ENCODE peak calls at places on chromosomes 16 and 17, in five cellular contexts. One of them, this sample, is unnamed.

GRCh38 chr16:72291531-72291981 is 119.6 kb upstream of the PMFBP1 start:
- DNase-seq in H1: no peak
- DNase-seq in HepG2: peak; percentile 28
- DNase-seq in GM12878: no peak
- DNase-seq in NT2/D1: no peak
- DNase-seq in this sample: no peak

GRCh38 chr17:75511610-75512575 is 3.4 kb downstream of the CASKIN2 start:
- DNase-seq in HepG2: peak; percentile 93
- DNase-seq in NT2/D1: no peak
- DNase-seq in H1: no peak
- DNase-seq in GM12878: no peak
- DNase-seq in this sample: no peak

GRCh38 chr17:40516581-40517285 is 15.3 kb upstream of the TNS4 start:
- DNase-seq in GM12878: peak; percentile 60
- DNase-seq in HepG2: peak; percentile 93
- DNase-seq in NT2/D1: no peak
- DNase-seq in H1: no peak
- DNase-seq in this sample: no peak

GRCh38 chr16:84459517-84459894 is 45.0 kb downstream of the MEAK7 start:
- DNase-seq in H1: no peak
- DNase-seq in GM12878: no peak
- DNase-seq in NT2/D1: no peak
- DNase-seq in HepG2: no peak
- DNase-seq in this sample: no peak

GRCh38 chr16:74666425-74667214 is at the start of gene RFWD3:
- DNase-seq in H1: peak; percentile 96
- DNase-seq in NT2/D1: peak; percentile 98
- DNase-seq in HepG2: peak; percentile 99
- DNase-seq in GM12878: peak; percentile 94
- DNase-seq in this sample: peak; percentile 99

GRCh38 chr16:72800524-72800923 is 247.4 kb downstream of the ZFHX3 start:
- DNase-seq in HepG2: no peak
- DNase-seq in NT2/D1: no peak
- DNase-seq in H1: no peak
- DNase-seq in GM12878: no peak
- DNase-seq in this sample: no peak

GRCh38 chr17:82892869-82893565 is 53.2 kb upstream of the ZNF750 start:
- DNase-seq in NT2/D1: no peak
- DNase-seq in H1: no peak
- DNase-seq in GM12878: no peak
- DNase-seq in HepG2: no peak
- DNase-seq in this sample: no peak

GRCh38 chr17:27598337-27599050 is 32.5 kb upstream of the LGALS9 start:
- DNase-seq in H1: no peak
- DNase-seq in HepG2: no peak
- DNase-seq in NT2/D1: no peak
- DNase-seq in GM12878: no peak
- DNase-seq in this sample: no peak

GRCh38 chr17:77887464-77888241 is 70.8 kb upstream of the TNRC6C start:
- DNase-seq in HepG2: peak; percentile 35
- DNase-seq in H1: no peak
- DNase-seq in GM12878: no peak
- DNase-seq in NT2/D1: no peak
- DNase-seq in this sample: peak; percentile 39

GRCh38 chr17:45964634-45965033 is 34.4 kb upstream of the STH start:
- DNase-seq in NT2/D1: no peak
- DNase-seq in HepG2: no peak
- DNase-seq in H1: no peak
- DNase-seq in GM12878: no peak
- DNase-seq in this sample: no peak

GRCh38 chr17:10727192-10727591 is 2.6 kb downstream of the TMEM220 start:
- DNase-seq in HepG2: no peak
- DNase-seq in H1: no peak
- DNase-seq in GM12878: no peak
- DNase-seq in NT2/D1: no peak
- DNase-seq in this sample: no peak

GRCh38 chr16:25110392-25110947 is 1.1 kb upstream of the LCMT1 start:
- DNase-seq in NT2/D1: no peak
- DNase-seq in H1: no peak
- DNase-seq in GM12878: no peak
- DNase-seq in HepG2: no peak
- DNase-seq in this sample: no peak

GRCh38 chr17:3917391-3917931 is 1.2 kb upstream of the P2RX1 start:
- DNase-seq in H1: no peak
- DNase-seq in GM12878: no peak
- DNase-seq in HepG2: no peak
- DNase-seq in NT2/D1: no peak
- DNase-seq in this sample: no peak

GRCh38 chr17:5915337-5915736 is 154.8 kb upstream of the WSCD1 start:
- DNase-seq in H1: no peak
- DNase-seq in NT2/D1: no peak
- DNase-seq in HepG2: no peak
- DNase-seq in GM12878: no peak
- DNase-seq in this sample: no peak

GRCh38 chr17:13885953-13886889 is 183.1 kb upstream of the COX10 start:
- DNase-seq in NT2/D1: no peak
- DNase-seq in HepG2: no peak
- DNase-seq in GM12878: no peak
- DNase-seq in H1: no peak
- DNase-seq in this sample: no peak

GRCh38 chr16:77679336-77679735 is 43.0 kb upstream of the NUDT7 start:
- DNase-seq in H1: no peak
- DNase-seq in GM12878: no peak
- DNase-seq in HepG2: no peak
- DNase-seq in NT2/D1: no peak
- DNase-seq in this sample: no peak

GRCh38 chr16:77680496-77680895 is 41.8 kb upstream of the NUDT7 start:
- DNase-seq in H1: no peak
- DNase-seq in NT2/D1: no peak
- DNase-seq in HepG2: no peak
- DNase-seq in GM12878: no peak
- DNase-seq in this sample: no peak

GRCh38 chr16:77677129-77677528 is 45.2 kb upstream of the NUDT7 start:
- DNase-seq in HepG2: no peak
- DNase-seq in H1: no peak
- DNase-seq in NT2/D1: no peak
- DNase-seq in GM12878: no peak
- DNase-seq in this sample: no peak

GRCh38 chr16:77682586-77682985 is 39.7 kb upstream of the NUDT7 start:
- DNase-seq in NT2/D1: no peak
- DNase-seq in H1: no peak
- DNase-seq in GM12878: no peak
- DNase-seq in HepG2: no peak
- DNase-seq in this sample: no peak

GRCh38 chr16:77679901-77680300 is 42.4 kb upstream of the NUDT7 start:
- DNase-seq in H1: no peak
- DNase-seq in NT2/D1: no peak
- DNase-seq in GM12878: no peak
- DNase-seq in HepG2: no peak
- DNase-seq in this sample: no peak
- TF ChIP-seq SUZ12 in H1: no peak
- TF ChIP-seq SUZ12 in NT2/D1: no peak
- TF ChIP-seq SUZ12 in GM12878: no peak
- TF ChIP-seq SUZ12 in HepG2: no peak
- TF ChIP-seq SUZ12 in this sample: no peak

GRCh38 chr17:36002631-36003030 is 1.3 kb upstream of the CCL15 start:
- DNase-seq in HepG2: no peak
- DNase-seq in GM12878: peak; percentile 23
- DNase-seq in H1: no peak
- DNase-seq in NT2/D1: no peak
- DNase-seq in this sample: no peak
- TF ChIP-seq SUZ12 in HepG2: no peak
- TF ChIP-seq SUZ12 in GM12878: no peak
- TF ChIP-seq SUZ12 in H1: no peak
- TF ChIP-seq SUZ12 in NT2/D1: no peak
- TF ChIP-seq SUZ12 in this sample: no peak

DNA sequence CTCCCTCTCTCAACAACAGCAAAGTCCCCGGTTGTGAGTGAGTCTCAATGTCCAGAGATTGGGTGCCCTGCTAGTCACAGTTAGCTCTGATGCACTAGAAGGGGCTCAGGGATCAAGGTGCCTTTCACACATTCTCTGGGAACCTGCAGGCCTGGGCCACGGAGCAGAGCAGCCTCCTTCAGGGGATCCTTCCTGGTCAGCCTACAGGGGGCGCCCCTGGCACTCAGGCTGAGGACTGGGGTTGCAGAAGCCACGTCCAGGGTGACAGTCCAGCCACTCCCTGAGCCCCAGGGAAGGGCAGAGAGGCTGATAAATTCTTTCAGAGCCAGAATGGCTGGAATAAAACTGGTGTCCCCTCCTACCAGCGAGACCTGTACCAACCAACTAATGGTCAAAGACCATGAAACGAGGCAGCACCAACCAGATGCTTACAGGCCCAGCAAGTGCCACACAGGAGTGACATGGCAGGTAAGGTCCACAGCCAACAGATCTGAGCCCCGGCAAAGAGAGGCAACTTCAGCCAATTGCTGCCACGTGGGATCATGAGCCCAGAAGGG is 43.5 kb downstream of the ST3GAL2 start:
- DNase-seq in GM12878: no peak
- DNase-seq in H1: peak; percentile 57
- DNase-seq in NT2/D1: peak; percentile 48
- DNase-seq in HepG2: peak; percentile 72
- DNase-seq in this sample: peak; percentile 78
- TF ChIP-seq SUZ12 in GM12878: no peak
- TF ChIP-seq SUZ12 in H1: no peak
- TF ChIP-seq SUZ12 in NT2/D1: no peak
- TF ChIP-seq SUZ12 in HepG2: no peak
- TF ChIP-seq SUZ12 in this sample: no peak

DNA sequence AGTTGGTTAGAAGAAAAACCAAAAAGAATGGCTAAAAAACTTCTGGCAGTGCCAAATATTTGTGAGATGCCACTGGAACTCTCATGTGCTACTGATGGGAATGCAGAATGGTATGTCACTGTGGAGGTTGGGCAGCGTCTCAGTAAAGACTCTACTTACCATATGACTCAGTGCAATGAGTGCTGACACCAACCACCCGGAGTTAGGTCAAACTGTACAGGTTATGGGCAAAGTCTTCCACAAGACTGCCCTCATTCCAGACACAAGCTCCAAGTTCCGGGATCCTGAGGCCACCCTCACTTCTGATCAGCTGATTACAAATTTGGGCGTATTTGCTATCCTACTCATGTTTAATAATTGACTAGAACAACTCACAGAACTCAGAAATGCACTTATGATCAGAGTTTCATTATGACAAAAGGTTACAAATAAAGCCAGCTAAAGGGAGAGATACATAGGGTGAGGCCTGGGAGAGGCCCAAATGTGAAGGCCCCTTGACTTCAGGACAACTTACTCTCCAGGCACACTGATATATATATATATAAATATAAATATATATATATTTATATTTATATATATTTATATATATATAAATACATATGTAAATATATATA is 114.9 kb downstream of the TRIM37 start:
- DNase-seq in GM12878: peak; percentile 39
- DNase-seq in H1: no peak
- DNase-seq in NT2/D1: no peak
- DNase-seq in HepG2: peak; percentile 47
- DNase-seq in this sample: no peak
- TF ChIP-seq SUZ12 in GM12878: no peak
- TF ChIP-seq SUZ12 in H1: no peak
- TF ChIP-seq SUZ12 in NT2/D1: no peak
- TF ChIP-seq SUZ12 in HepG2: no peak
- TF ChIP-seq SUZ12 in this sample: no peak

DNA sequence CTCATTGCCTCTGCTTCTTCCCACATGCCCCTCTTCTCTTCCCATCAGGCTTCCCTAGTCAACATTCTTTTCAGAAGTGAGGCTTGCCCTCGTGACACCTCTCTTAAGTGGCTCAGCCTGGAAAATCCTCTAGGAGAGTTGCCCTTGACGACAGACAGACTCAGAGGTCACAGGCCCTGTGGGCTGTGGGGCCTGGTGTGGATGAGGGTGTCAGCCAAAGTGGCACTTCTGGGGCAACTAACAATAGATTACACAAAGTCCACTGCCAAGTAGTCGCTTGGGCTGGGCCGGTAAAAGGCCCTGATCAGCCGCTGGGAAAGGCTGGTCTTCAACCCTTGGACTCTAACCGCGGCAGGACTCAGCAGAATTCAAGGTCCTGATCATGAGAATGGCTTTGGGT is 33.7 kb upstream of the METTL16 start:
- DNase-seq in NT2/D1: no peak
- DNase-seq in HepG2: peak; percentile 45
- DNase-seq in H1: no peak
- DNase-seq in GM12878: no peak
- DNase-seq in this sample: no peak
- TF ChIP-seq SUZ12 in NT2/D1: no peak
- TF ChIP-seq SUZ12 in HepG2: no peak
- TF ChIP-seq SUZ12 in H1: no peak
- TF ChIP-seq SUZ12 in GM12878: no peak
- TF ChIP-seq SUZ12 in this sample: no peak

DNA sequence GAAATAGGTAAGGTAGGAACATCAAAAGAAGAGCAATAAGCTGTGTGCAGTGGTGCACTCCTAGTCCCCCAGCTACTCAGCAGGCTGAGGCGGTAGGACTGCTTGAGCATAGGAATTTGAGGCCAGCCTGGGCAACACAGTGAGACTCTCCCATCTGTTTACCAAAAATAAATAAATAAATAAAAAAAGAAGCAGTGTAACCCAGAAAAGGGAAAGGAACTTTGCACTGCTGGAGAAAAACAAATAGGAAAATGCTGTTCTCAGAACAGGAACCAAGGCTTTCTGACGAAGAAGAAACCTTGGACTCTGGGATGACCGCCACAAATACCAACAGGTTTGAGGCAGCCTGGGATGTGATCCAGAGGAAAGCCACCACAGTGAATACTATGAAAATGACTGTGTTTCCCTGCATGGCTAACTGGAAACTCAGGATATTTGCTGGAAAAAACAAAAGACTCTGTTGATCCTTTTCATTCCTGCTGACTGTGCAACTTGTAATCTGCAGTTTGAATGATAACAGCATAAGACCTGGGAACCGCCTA is 41.2 kb downstream of the TTC19 start:
- DNase-seq in GM12878: no peak
- DNase-seq in NT2/D1: no peak
- DNase-seq in H1: no peak
- DNase-seq in HepG2: peak; percentile 93
- DNase-seq in this sample: no peak
- TF ChIP-seq SUZ12 in GM12878: no peak
- TF ChIP-seq SUZ12 in NT2/D1: no peak
- TF ChIP-seq SUZ12 in H1: no peak
- TF ChIP-seq SUZ12 in HepG2: no peak
- TF ChIP-seq SUZ12 in this sample: no peak

GRCh38 chr16:22328081-22328725 is 31.0 kb downstream of the POLR3E start:
- DNase-seq in GM12878: no peak
- DNase-seq in HepG2: no peak
- DNase-seq in NT2/D1: no peak
- DNase-seq in H1: no peak
- DNase-seq in this sample: no peak
- TF ChIP-seq SUZ12 in GM12878: no peak
- TF ChIP-seq SUZ12 in HepG2: no peak
- TF ChIP-seq SUZ12 in NT2/D1: no peak
- TF ChIP-seq SUZ12 in H1: no peak
- TF ChIP-seq SUZ12 in this sample: no peak